ENCODE peak calls at places on chromosomes 16 and 17, in six cellular contexts. U is heart left ventricle, Q is HCT116, J is PC-3, I is body of pancreas, K is thoracic aorta. E is an unnamed sample. For H3K36me3 and H3K4me1, the result is how much of the 10 kb centered on the place peaks cover.

GRCh38 chr16:86351041-86351784 is 159.1 kb upstream of the FOXF1 start:
- DNase-seq in K (no peak), Q (no peak), I (no peak), J (no peak), U (no peak), E (no peak)

GRCh38 chr16:89922884-89923639 is at the start of gene TUBB3:
- DNase-seq in U (peak), I (peak), J (peak), Q (peak), K (no peak), E (peak)

GRCh38 chr16:14071576-14072271 is 605 bp downstream of the MRTFB start:
- DNase-seq in K (no peak), I (no peak), Q (no peak), J (peak), U (no peak), E (peak)

GRCh38 chr17:59558953-59559352 is 6.5 kb upstream of the DHX40 start:
- DNase-seq in Q (no peak), I (no peak), J (peak), K (no peak), U (no peak), E (no peak)

GRCh38 chr16:68086860-68087268 is 1.7 kb downstream of the NFATC3 start:
- DNase-seq in K (no peak), Q (no peak), J (peak), U (no peak), I (no peak), E (no peak)

GRCh38 chr16:85778873-85779272 is 20.5 kb downstream of the EMC8 start:
- DNase-seq in Q (no peak), K (no peak), J (no peak), U (no peak), I (no peak), E (no peak)

GRCh38 chr16:11536104-11536866 is 50.4 kb downstream of the LITAF start:
- DNase-seq in I (no peak), Q (no peak), J (no peak), K (no peak), U (no peak), E (no peak)

GRCh38 chr17:57819867-57820266 is 30.0 kb downstream of the MRPS23 start:
- DNase-seq in I (no peak), Q (no peak), U (no peak), K (no peak), J (no peak), E (no peak)

GRCh38 chr16:49276646-49277385 is 4.8 kb downstream of the CBLN1 start:
- DNase-seq in I (no peak), U (no peak), J (no peak), K (no peak), Q (no peak), E (no peak)

DNA sequence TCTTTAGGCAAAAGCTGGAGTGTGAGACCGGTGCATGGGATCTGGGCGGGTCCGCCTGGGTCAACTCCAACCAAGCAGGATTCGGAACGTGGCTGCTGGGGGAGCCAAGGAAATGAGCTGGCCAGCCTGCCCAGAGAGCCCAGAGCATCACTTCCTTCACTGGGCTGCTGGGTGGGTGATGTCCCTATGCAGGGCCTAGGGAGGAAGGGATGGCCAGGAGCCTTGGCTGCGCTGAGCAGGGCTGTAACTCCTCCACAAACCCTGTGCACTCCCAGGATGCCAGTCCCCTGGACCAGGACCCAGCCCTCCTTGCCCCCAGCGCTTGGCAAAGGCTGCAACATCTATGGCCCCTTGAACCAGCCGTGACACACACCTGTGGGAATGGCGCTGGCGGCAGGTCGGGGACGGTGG is 138.4 kb downstream of the RAB11FIP4 start:
- DNase-seq in Q (no peak), I (no peak), J (no peak), K (no peak), U (no peak), E (no peak)
- H3K36me3 ChIP-seq in Q (under half), I (under half), J (under half), K (under half), U (under half), E (under half)

DNA sequence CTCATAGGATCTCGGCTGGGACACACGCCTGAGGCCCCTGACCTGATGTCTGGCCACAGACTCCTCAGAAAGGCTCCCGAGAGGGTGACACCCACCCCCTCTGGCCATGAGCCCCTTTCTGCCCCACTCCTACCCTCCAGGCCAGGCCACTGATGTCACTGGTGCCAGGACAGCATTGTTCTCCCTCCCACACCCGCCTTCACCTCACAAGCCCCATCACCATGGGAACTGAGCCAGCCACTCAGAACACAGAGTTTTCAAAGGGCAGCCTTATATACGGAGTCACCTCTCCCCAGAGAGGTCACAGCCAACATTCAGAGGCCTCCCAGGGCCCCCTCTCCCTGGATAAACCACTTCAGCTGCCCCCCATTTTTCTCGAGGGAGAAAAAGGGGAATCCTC is at the start of gene C16orf82:
- DNase-seq in Q (no peak), I (no peak), U (no peak), J (no peak), K (no peak), E (no peak)
- H3K4me3 ChIP-seq in Q (no peak), I (no peak), U (no peak), J (no peak), K (no peak), E (no peak)

GRCh38 chr17:76268015-76268749 is 3.0 kb downstream of the UBALD2 start:
- DNase-seq in I (no peak), Q (no peak), J (no peak), K (no peak), U (peak), E (peak)
- H3K4me1 ChIP-seq in I (half or more), Q (under half), J (under half), K (under half), U (half or more), E (under half)

GRCh38 chr17:5486206-5487124 is at the start of gene MIS12:
- DNase-seq in Q (peak), K (peak), U (peak), J (peak), I (peak), E (peak)
- H3K36me3 ChIP-seq in Q (under half), K (under half), U (half or more), J (under half), I (under half), E (under half)

E was measured in prostate gland.